ENCODE peak calls at places on chromosomes 7 and 10, in ten cellular contexts. M is CD8-positive, alpha-beta memory T cell; B is NCI-H187; E is stimulated activated CD8-positive, alpha-beta memory T cell treated with anti-CD3 and anti-CD28 coated beads, Interleukin-15, amount 100 ng/mL, for 24 hours; R is GM12891; Q is activated T-helper 1 cell treated with Interleukin-2 at 50 U/mL for 16 hours; Z is NCI-H345; D is cardiac fibroblast; O is GM03348; C is foreskin melanocyte. L is an unnamed sample.

GRCh38 chr10:19014034-19014433 is 34.6 kb upstream of the MALRD1 start:
- DNase-seq in O (peak; percentile 18), M (no peak), E (no peak), R (no peak), C (no peak), B (no peak), D (peak; percentile 13), Z (no peak), Q (no peak), L (no peak)

GRCh38 chr7:68776326-68776725 is 821.9 kb upstream of the AUTS2 start:
- DNase-seq in C (no peak), E (no peak), Q (no peak), D (no peak), O (peak; percentile 65), M (no peak), B (no peak), Z (no peak), R (no peak), L (no peak)

GRCh38 chr10:60978287-60979115 is 34.5 kb upstream of the RHOBTB1 start:
- DNase-seq in Z (no peak), C (peak; percentile 97), E (no peak), R (no peak), D (no peak), O (no peak), Q (no peak), M (no peak), B (no peak), L (no peak)

GRCh38 chr7:80593869-80594587 is 44.4 kb upstream of the CD36 start:
- DNase-seq in C (no peak), Z (no peak), D (peak; percentile 18), B (no peak), Q (no peak), E (no peak), M (no peak), R (no peak), O (no peak), L (no peak)

GRCh38 chr7:5703572-5704533 is 77.6 kb downstream of the RNF216 start:
- DNase-seq in D (no peak), O (no peak), Z (no peak), B (no peak), C (no peak), E (no peak), R (no peak), M (no peak), Q (no peak), L (no peak)

GRCh38 chr10:68135362-68135761 is 26.1 kb downstream of the MYPN start:
- DNase-seq in E (no peak), C (no peak), O (peak; percentile 50), Z (no peak), D (peak; percentile 61), Q (no peak), B (no peak), R (no peak), M (no peak), L (no peak)

GRCh38 chr10:69838853-69839252 is 37.1 kb downstream of the COL13A1 start:
- DNase-seq in R (no peak), E (no peak), C (no peak), D (peak; percentile 73), O (peak; percentile 78), B (no peak), Z (no peak), M (no peak), Q (no peak), L (peak; percentile 83)

GRCh38 chr10:104127411-104127810 is 5.4 kb downstream of the SFR1 start:
- DNase-seq in R (no peak), B (no peak), Q (no peak), M (no peak), D (no peak), Z (no peak), O (no peak), C (no peak), E (no peak), L (no peak)

GRCh38 chr10:72096115-72097000 is 8.0 kb upstream of the SPOCK2 start:
- DNase-seq in Z (no peak), B (no peak), M (no peak), D (peak; percentile 77), O (no peak), Q (no peak), C (no peak), R (no peak), E (no peak), L (peak; percentile 48)

GRCh38 chr7:134875867-134876266 is 96.4 kb downstream of the CALD1 start:
- DNase-seq in C (no peak), M (no peak), Q (no peak), R (no peak), O (peak; percentile 47), D (peak; percentile 79), E (no peak), B (no peak), Z (no peak), L (no peak)

GRCh38 chr7:139695616-139696015 is 82.2 kb downstream of the HIPK2 start:
- DNase-seq in Z (no peak), C (no peak), E (no peak), R (no peak), B (no peak), D (peak; percentile 26), M (no peak), Q (no peak), O (peak; percentile 77), L (no peak)

GRCh38 chr10:129771024-129771423 is 193.1 kb downstream of the EBF3 start:
- DNase-seq in C (no peak), O (no peak), Q (no peak), R (no peak), Z (no peak), D (no peak), E (no peak), M (no peak), B (no peak), L (no peak)

GRCh38 chr7:34875481-34875880 is 161.8 kb downstream of the DPY19L1 start:
- DNase-seq in R (no peak), B (no peak), O (no peak), E (no peak), Q (no peak), Z (peak; percentile 87), C (no peak), M (no peak), D (no peak), L (no peak)

GRCh38 chr7:24652551-24652950 is 79.3 kb downstream of the PALS2 start:
- DNase-seq in O (no peak), B (no peak), C (no peak), Q (no peak), E (no peak), Z (no peak), R (no peak), D (no peak), M (no peak), L (no peak)

GRCh38 chr10:101287922-101288638 is 58.8 kb upstream of the LBX1 start:
- DNase-seq in B (peak; percentile 31), Q (no peak), M (no peak), Z (no peak), C (no peak), R (no peak), O (no peak), E (no peak), D (peak; percentile 34), L (peak; percentile 38)

GRCh38 chr10:132508497-132509443 is 28.8 kb upstream of the INPP5A start:
- DNase-seq in B (no peak), D (no peak), E (no peak), Z (no peak), Q (no peak), C (no peak), O (no peak), M (no peak), R (peak; percentile 12), L (peak; percentile 51)

GRCh38 chr7:35386816-35387429 is 133.0 kb upstream of the TBX20 start:
- DNase-seq in Q (no peak), C (no peak), Z (no peak), R (no peak), E (no peak), M (no peak), B (no peak), D (no peak), O (no peak), L (no peak)

GRCh38 chr10:110641256-110641655 is 2.9 kb upstream of the RBM20 start:
- DNase-seq in C (no peak), Z (peak; percentile 61), M (peak; percentile 57), B (peak; percentile 66), O (no peak), Q (no peak), R (no peak), E (no peak), D (no peak), L (no peak)

GRCh38 chr10:96701265-96701664 is 19.0 kb downstream of the PIK3AP1 start:
- DNase-seq in E (no peak), R (no peak), O (no peak), D (no peak), B (no peak), M (no peak), Q (no peak), C (no peak), Z (no peak), L (no peak)